ENCODE peak calls at places on chromosomes 7 and 10, in four cellular contexts. C is hepatic stellate cell, X is aorta, D is SW480. J is an unnamed sample.

GRCh38 chr7:1666251-1666778 is 3.8 kb upstream of the ELFN1 start:
- DNase-seq in D (no peak), X (peak; percentile 46), C (no peak), J (no peak)

GRCh38 chr10:52484426-52485065 is 170.5 kb downstream of the DKK1 start:
- DNase-seq in X (no peak), D (no peak), C (no peak), J (no peak)

GRCh38 chr10:34187201-34187600 is 627.9 kb downstream of the PARD3 start:
- DNase-seq in C (peak; percentile 27), D (no peak), X (no peak), J (no peak)

GRCh38 chr7:95342029-95342428 is 17.7 kb upstream of the PON1 start:
- DNase-seq in C (no peak), X (no peak), D (no peak), J (no peak)

GRCh38 chr7:157980774-157981173 is 606.8 kb downstream of the PTPRN2 start:
- DNase-seq in D (no peak), C (no peak), X (no peak), J (no peak)

GRCh38 chr10:59508296-59508695 is 145.9 kb upstream of the FAM13C start:
- DNase-seq in C (no peak), X (no peak), D (peak; percentile 84), J (peak; percentile 61)

GRCh38 chr7:103524042-103524907 is 78.3 kb upstream of the SLC26A5 start:
- DNase-seq in D (peak; percentile 59), X (no peak), C (peak; percentile 24), J (peak; percentile 37)

GRCh38 chr7:98870071-98870651 is 347 bp upstream of the TMEM130 start:
- DNase-seq in C (peak; percentile 90), D (no peak), X (peak; percentile 86), J (no peak)

GRCh38 chr10:84076540-84077195 is 62.6 kb upstream of the GHITM start:
- DNase-seq in D (peak; percentile 21), X (no peak), C (peak; percentile 24), J (no peak)

GRCh38 chr10:124383496-124383895 is 35.2 kb downstream of the OAT start:
- DNase-seq in X (no peak), D (no peak), C (no peak), J (no peak)

GRCh38 chr7:130444230-130444629 is 3.4 kb upstream of the CEP41 start:
- DNase-seq in X (no peak), C (no peak), D (no peak), J (no peak)

GRCh38 chr7:27141591-27142561 is 1.6 kb downstream of the HOXA5 start:
- DNase-seq in D (peak; percentile 76), X (peak; percentile 55), C (no peak), J (no peak)

GRCh38 chr10:77949167-77949566 is 22.6 kb upstream of the DLG5 start:
- DNase-seq in X (peak; percentile 53), C (peak; percentile 42), D (peak; percentile 87), J (peak; percentile 60)

GRCh38 chr10:69685802-69686585 is 55.9 kb downstream of the FAM241B start:
- DNase-seq in X (peak; percentile 93), C (no peak), D (no peak), J (no peak)

GRCh38 chr7:80401708-80402107 is 110.2 kb downstream of the GNAT3 start:
- DNase-seq in C (no peak), X (no peak), D (no peak), J (no peak)

GRCh38 chr7:47504546-47505316 is 77.2 kb downstream of the TNS3 start:
- DNase-seq in C (no peak), D (no peak), X (peak; percentile 30), J (no peak)

GRCh38 chr7:148623586-148624282 is 33.2 kb downstream of the C7orf33 start:
- DNase-seq in X (no peak), C (no peak), D (peak; percentile 83), J (peak; percentile 38)